ENCODE peak calls at places on chromosomes 12 and 14, in nine cellular contexts. B is astrocyte of the spinal cord; G is left kidney; N is AG04449; S is bronchial epithelial cell; R is skeletal muscle cell; O is fibroblast of villous mesenchyme; U is activated naive CD8-positive, alpha-beta T cell treated with anti-CD3 and anti-CD28 coated beads, Interleukin-2, amount 10 ng/mL, durations not matched to agents 7 days and 5 days; P is tibial nerve. H is an unnamed sample.

GRCh38 chr12:1529862-1530591 is 64.4 kb downstream of the FBXL14 start:
- DNase-seq in B (no peak), G (peak), N (no peak), S (no peak), R (no peak), O (no peak), U (peak), P (no peak), H (no peak)

GRCh38 chr12:27595231-27595642 is 71.2 kb downstream of the PPFIBP1 start:
- DNase-seq in B (peak), G (peak), N (no peak), S (no peak), R (peak), O (peak), U (no peak), P (peak), H (no peak)

GRCh38 chr14:57749267-57749666 is 116.6 kb downstream of the SLC35F4 start:
- DNase-seq in B (peak), G (no peak), N (no peak), S (peak), R (peak), O (no peak), U (no peak), P (no peak), H (peak)

GRCh38 chr12:22588817-22589216 is 36.2 kb upstream of the ETNK1 start:
- DNase-seq in B (no peak), G (no peak), N (no peak), S (peak), R (no peak), O (no peak), U (no peak), P (no peak), H (no peak)

GRCh38 chr12:90028620-90029051 is 320.0 kb upstream of the ATP2B1 start:
- DNase-seq in B (no peak), G (peak), N (no peak), S (peak), R (no peak), O (peak), U (no peak), P (no peak), H (no peak)

GRCh38 chr14:71029236-71029781 is 122.0 kb downstream of the PCNX1 start:
- DNase-seq in B (no peak), G (no peak), N (no peak), S (no peak), R (no peak), O (peak), U (no peak), P (no peak), H (no peak)

GRCh38 chr12:7162691-7163114 is 26.8 kb upstream of the PEX5 start:
- DNase-seq in B (no peak), G (peak), N (no peak), S (peak), R (no peak), O (peak), U (no peak), P (no peak), H (no peak)

GRCh38 chr14:50957296-50957695 is 13.0 kb upstream of the PYGL start:
- DNase-seq in B (peak), G (no peak), N (no peak), S (no peak), R (no peak), O (peak), U (no peak), P (no peak), H (no peak)

GRCh38 chr14:54761835-54762234 is 140.8 kb downstream of the GCH1 start:
- DNase-seq in B (no peak), G (no peak), N (no peak), S (no peak), R (no peak), O (no peak), U (no peak), P (no peak), H (no peak)

GRCh38 chr14:98408024-98408555 is 863.9 kb downstream of the BCL11B start:
- DNase-seq in B (no peak), G (no peak), N (no peak), S (no peak), R (no peak), O (no peak), U (no peak), P (no peak), H (no peak)

GRCh38 chr14:22456421-22456820 is 132.6 kb downstream of the DAD1 start:
- DNase-seq in B (no peak), G (no peak), N (no peak), S (no peak), R (no peak), O (no peak), U (no peak), P (no peak), H (no peak)

GRCh38 chr14:49405291-49405690 is 180.9 kb downstream of the RPS29 start:
- DNase-seq in B (peak), G (no peak), N (peak), S (peak), R (peak), O (peak), U (no peak), P (no peak), H (peak)

GRCh38 chr14:97970222-97970621 is 1173.0 kb downstream of the VRK1 start:
- DNase-seq in B (no peak), G (no peak), N (no peak), S (no peak), R (no peak), O (no peak), U (no peak), P (no peak), H (no peak)

GRCh38 chr12:108807996-108808725 is 49.2 kb downstream of the SSH1 start:
- DNase-seq in B (no peak), G (peak), N (no peak), S (no peak), R (no peak), O (peak), U (no peak), P (no peak), H (no peak)

GRCh38 chr14:62687818-62688217 is 357.4 kb downstream of the KCNH5 start:
- DNase-seq in B (no peak), G (no peak), N (no peak), S (no peak), R (no peak), O (no peak), U (no peak), P (no peak), H (no peak)

GRCh38 chr12:125300249-125300648 is 235.0 kb downstream of the AACS start:
- DNase-seq in B (no peak), G (no peak), N (no peak), S (no peak), R (no peak), O (no peak), U (no peak), P (no peak), H (no peak)

GRCh38 chr14:58947816-58948440 is 240.5 kb upstream of the DAAM1 start:
- DNase-seq in B (peak), G (peak), N (no peak), S (no peak), R (no peak), O (peak), U (no peak), P (no peak), H (no peak)

GRCh38 chr14:103693514-103693913 is 21.7 kb downstream of the XRCC3 start:
- DNase-seq in B (no peak), G (no peak), N (no peak), S (peak), R (no peak), O (no peak), U (peak), P (no peak), H (no peak)

GRCh38 chr12:123533672-123534643 is at the start of gene RILPL1:
- DNase-seq in B (peak), G (peak), N (no peak), S (no peak), R (no peak), O (peak), U (peak), P (no peak), H (no peak)

GRCh38 chr12:124762791-124763593 is 100.7 kb downstream of the SCARB1 start:
- DNase-seq in B (no peak), G (no peak), N (no peak), S (peak), R (no peak), O (no peak), U (no peak), P (peak), H (no peak)

H was measured in HS-5.